ENCODE peak calls at places on chromosome 6, in four cellular contexts. L is suprapubic skin, V is SK-N-SH, Y is esophagus muscularis mucosa. T is an unnamed sample. For H3K36me3, the result is how much of the 10 kb centered on the place peaks cover.

GRCh38 chr6:27297857-27298730 is 14.0 kb downstream of the POM121L2 start:
- DNase-seq in L (no peak), V (no peak), Y (no peak), T (no peak)

GRCh38 chr6:84445074-84445473 is 217.6 kb upstream of the CEP162 start:
- DNase-seq in L (no peak), V (no peak), Y (no peak), T (no peak)

GRCh38 chr6:20160541-20161283 is 51.6 kb downstream of the MBOAT1 start:
- DNase-seq in L (no peak), V (no peak), Y (no peak), T (no peak)

GRCh38 chr6:4351857-4352669 is 216.7 kb upstream of the ECI2 start:
- DNase-seq in L (peak), V (peak), Y (no peak), T (no peak)

GRCh38 chr6:75098709-75099108 is 107.1 kb downstream of the COL12A1 start:
- DNase-seq in L (no peak), V (no peak), Y (peak), T (no peak)

GRCh38 chr6:75196051-75196743 is 9.7 kb downstream of the COL12A1 start:
- DNase-seq in L (no peak), V (no peak), Y (no peak), T (no peak)

GRCh38 chr6:15512126-15512525 is 150.7 kb downstream of the DTNBP1 start:
- DNase-seq in L (no peak), V (peak), Y (no peak), T (no peak)

GRCh38 chr6:15901141-15902115 is 227.5 kb upstream of the MYLIP start:
- DNase-seq in L (no peak), V (no peak), Y (no peak), T (no peak)

GRCh38 chr6:88983532-88983931 is 20.1 kb upstream of the RNGTT start:
- DNase-seq in L (no peak), V (peak), Y (no peak), T (no peak)

GRCh38 chr6:169763881-169764280 is 12.5 kb downstream of the ERMARD start:
- DNase-seq in L (no peak), V (no peak), Y (no peak), T (no peak)

GRCh38 chr6:136647363-136647763 is 97.1 kb upstream of the MAP7 start:
- DNase-seq in L (no peak), V (no peak), Y (no peak), T (no peak)

GRCh38 chr6:116405663-116406329 is 35.0 kb downstream of the DSE start:
- DNase-seq in L (no peak), V (no peak), Y (no peak), T (no peak)

GRCh38 chr6:82893889-82894652 is 171.6 kb downstream of the UBE3D start:
- DNase-seq in L (no peak), V (no peak), Y (no peak), T (no peak)

GRCh38 chr6:140602843-140603242 is 1228.4 kb upstream of the CITED2 start:
- DNase-seq in L (no peak), V (no peak), Y (no peak), T (no peak)

GRCh38 chr6:170082531-170083187 is 208.2 kb downstream of the DLL1 start:
- DNase-seq in L (peak), V (no peak), Y (no peak), T (no peak)

GRCh38 chr6:33583591-33584155 is 3.6 kb upstream of the BAK1 start:
- DNase-seq in L (no peak), V (peak), Y (no peak), T (no peak)

GRCh38 chr6:13334953-13335352 is 6.6 kb upstream of the TBC1D7 start:
- DNase-seq in L (no peak), V (no peak), Y (no peak), T (no peak)

GRCh38 chr6:53066059-53066406 is 829 bp downstream of the FBXO9 start:
- DNase-seq in L (peak), V (no peak), Y (no peak), T (no peak)

GRCh38 chr6:143629104-143630080 is 48.4 kb upstream of the PHACTR2 start:
- DNase-seq in L (no peak), V (no peak), Y (no peak), T (no peak)

GRCh38 chr6:82554706-82555105 is 191.1 kb downstream of the TPBG start:
- DNase-seq in L (no peak), V (no peak), Y (no peak), T (no peak)

GRCh38 chr6:157519255-157520116 is 138.5 kb downstream of the ZDHHC14 start:
- DNase-seq in L (no peak), V (no peak), Y (no peak), T (no peak)

GRCh38 chr6:108764580-108764950 is 83.7 kb upstream of the ARMC2 start:
- DNase-seq in L (no peak), V (no peak), Y (peak), T (peak)

GRCh38 chr6:11975353-11975977 is 36.6 kb upstream of the HIVEP1 start:
- DNase-seq in L (no peak), V (no peak), Y (no peak), T (no peak)

GRCh38 chr6:43771210-43771857 is 1.3 kb downstream of the VEGFA start:
- DNase-seq in L (peak), V (peak), Y (no peak), T (no peak)

GRCh38 chr6:155313602-155314091 is 637 bp downstream of the TFB1M start:
- DNase-seq in L (no peak), V (no peak), Y (no peak), T (no peak)

GRCh38 chr6:119978274-119978889 is 628.8 kb upstream of the MAN1A1 start:
- DNase-seq in L (no peak), V (peak), Y (no peak), T (no peak)

GRCh38 chr6:53615633-53616449 is 49.7 kb downstream of the KLHL31 start:
- DNase-seq in L (no peak), V (no peak), Y (no peak), T (no peak)

GRCh38 chr6:53734473-53735299 is 60.1 kb upstream of the LRRC1 start:
- DNase-seq in L (no peak), V (peak), Y (peak), T (no peak)

GRCh38 chr6:114783083-114783482 is 440.3 kb upstream of the HS3ST5 start:
- DNase-seq in L (no peak), V (no peak), Y (no peak), T (no peak)

GRCh38 chr6:1144842-1145755 is 166.8 kb upstream of the FOXQ1 start:
- DNase-seq in L (no peak), V (no peak), Y (peak), T (no peak)

GRCh38 chr6:156994215-156995076 is 217.3 kb downstream of the ARID1B start:
- DNase-seq in L (no peak), V (no peak), Y (no peak), T (no peak)

GRCh38 chr6:160226118-160226541 is 32.5 kb downstream of the SLC22A2 start:
- DNase-seq in L (no peak), V (no peak), Y (no peak), T (no peak)

DNA sequence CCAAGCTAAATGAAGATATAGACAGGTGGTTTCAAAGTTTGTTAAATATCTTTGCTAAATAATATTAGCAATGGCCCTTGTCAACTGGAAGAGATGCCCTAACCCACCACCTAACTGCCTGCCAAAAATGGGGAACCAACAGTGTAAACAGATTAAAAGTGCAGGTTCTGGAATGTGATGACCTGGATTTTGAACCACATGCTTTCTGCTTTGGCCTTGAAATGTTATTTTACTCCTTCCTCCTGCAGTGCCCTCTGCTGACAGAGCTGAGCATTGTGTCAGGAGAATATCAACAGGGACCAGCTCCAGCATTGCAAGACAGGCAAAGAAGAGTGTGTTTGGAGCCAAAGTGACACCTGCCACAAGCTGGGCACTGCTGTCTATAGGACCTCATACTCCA is 226.6 kb downstream of the MYLK4 start:
- DNase-seq in L (no peak), V (no peak), Y (no peak), T (peak)
- TF ChIP-seq CTCF in L (no peak), V (peak), Y (no peak), T (no peak)

DNA sequence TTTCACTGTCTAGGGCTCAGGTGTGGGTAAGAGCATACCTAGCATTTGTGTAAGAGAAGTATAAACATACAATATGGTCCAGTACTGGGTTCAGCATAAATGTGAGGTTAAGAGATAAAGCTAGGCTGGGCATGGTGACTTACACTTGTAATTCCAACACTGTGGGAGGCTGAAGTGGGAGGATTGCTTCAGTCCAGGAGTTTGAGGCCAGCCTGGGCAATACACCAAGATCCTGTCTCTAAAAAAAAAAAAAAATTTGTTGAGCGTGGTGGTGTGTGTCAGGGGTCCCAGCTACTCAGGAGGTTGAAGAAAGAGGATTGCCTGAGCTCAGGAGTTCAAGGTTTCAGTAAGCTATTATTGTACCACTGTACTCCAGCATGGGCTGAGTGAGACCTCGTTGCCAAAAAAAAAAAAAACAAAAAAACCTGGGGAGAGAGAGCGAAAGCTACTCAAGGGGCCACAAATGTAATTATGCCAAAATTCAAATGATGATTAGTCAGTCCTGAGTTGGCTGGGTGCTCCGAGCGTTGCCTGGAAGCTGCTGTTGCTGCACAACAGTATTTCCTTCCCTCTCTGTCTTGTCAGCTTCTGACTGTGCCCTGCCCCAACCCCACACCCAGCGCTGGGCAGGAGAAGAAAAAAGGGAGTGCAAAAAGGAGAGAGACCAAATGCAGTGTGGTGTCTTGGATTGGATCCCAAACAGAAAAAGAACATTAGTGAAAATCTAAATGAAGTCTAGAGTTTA is 24.0 kb downstream of the CMTR1 start:
- DNase-seq in L (no peak), V (no peak), Y (no peak), T (no peak)
- H3K36me3 ChIP-seq in L (half or more), V (under half), Y (under half), T (half or more)

GRCh38 chr6:31158140-31158862 is at the start of gene TCF19:
- DNase-seq in L (peak), V (peak), Y (peak), T (no peak)
- TF ChIP-seq POLR2AphosphoS5 in L (no peak), V (peak), Y (peak), T (peak)

DNA sequence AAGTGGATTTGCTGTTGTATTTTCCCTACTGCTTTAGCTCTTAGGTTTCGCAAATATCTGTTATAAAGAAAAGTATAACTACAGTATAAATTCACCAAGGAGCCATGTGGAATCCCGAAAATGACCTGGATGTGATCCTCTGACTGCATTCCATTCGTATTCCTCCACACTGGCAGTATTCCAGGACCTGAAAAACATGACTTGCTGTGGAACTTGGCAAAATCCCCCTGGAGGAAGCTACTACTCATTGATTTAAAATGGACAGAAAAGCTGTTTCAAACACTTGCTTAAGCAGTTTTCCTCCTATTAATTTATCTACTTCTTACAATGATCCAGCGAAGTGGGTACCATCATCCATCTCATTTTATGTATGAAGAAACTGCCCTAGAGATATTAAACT is 13.3 kb upstream of the ENPP5 start:
- DNase-seq in L (no peak), V (no peak), Y (no peak), T (no peak)
- TF ChIP-seq CTCF in L (no peak), V (no peak), Y (no peak), T (no peak)

DNA sequence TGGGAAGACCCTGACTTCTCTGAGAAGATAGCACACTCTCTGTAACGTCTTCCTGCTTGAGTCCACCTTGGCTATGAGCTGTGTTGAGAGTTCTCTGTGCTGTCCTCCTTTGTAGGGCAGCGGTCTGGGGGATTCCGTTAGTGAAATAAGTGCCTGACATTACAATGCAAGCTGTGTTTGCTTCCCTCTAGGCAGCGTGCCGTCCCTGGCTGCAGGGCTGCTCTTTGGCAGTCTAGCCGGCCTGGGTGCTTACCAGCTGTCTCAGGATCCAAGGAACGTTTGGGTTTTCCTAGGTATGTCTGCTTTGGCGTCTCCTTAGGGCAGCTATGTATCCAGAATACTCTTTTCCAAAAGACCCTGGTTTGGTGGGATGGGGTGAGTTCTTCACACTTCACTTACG is 2.8 kb downstream of the TMEM14C start:
- DNase-seq in L (no peak), V (no peak), Y (no peak), T (no peak)
- H3K36me3 ChIP-seq in L (under half), V (under half), Y (under half), T (under half)

DNA sequence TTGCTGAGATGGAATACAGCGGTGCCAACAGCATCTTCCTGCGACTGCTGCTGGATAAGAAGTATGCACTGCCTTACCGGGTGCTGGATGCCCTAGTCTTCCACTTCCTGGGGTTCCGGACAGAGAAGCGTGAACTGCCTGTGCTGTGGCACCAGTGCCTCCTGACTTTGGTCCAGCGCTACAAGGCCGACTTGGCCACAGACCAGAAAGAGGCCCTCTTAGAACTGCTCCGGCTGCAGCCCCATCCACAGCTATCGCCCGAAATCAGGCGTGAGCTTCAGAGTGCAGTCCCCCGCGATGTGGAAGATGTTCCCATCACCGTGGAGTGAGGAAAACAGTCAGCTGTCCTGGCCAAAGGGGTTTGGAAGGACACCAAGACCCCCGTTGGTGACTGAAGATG is 9.2 kb downstream of the CCND3 start:
- DNase-seq in L (no peak), V (no peak), Y (no peak), T (no peak)
- TF ChIP-seq POLR2AphosphoS5 in L (no peak), V (no peak), Y (no peak), T (no peak)